ENCODE peak calls at places on chromosomes 6 and 20, in nine cellular contexts. One of them, this sample, is unnamed.

GRCh38 chr20:25246182-25246943 is 1.5 kb upstream of the PYGB start:
- DNase-seq in HTR-8/SVneo: no peak
- DNase-seq in T-helper 17 cell: no peak
- DNase-seq in cardiac fibroblast: no peak
- DNase-seq in AG08396: no peak
- DNase-seq in upper lobe of right lung: no peak
- DNase-seq in activated CD4-positive, alpha-beta T cell treated with anti-CD3 and anti-CD28 coated beads, Interleukin-2, amount 50 U/mL, for 48 hours: no peak
- DNase-seq in NCI-H1694 treated with DMSO at 0.1 percent for 48 hours: no peak
- DNase-seq in stimulated activated CD8-positive, alpha-beta memory T cell treated with anti-CD3 and anti-CD28 coated beads, Interleukin-12 subunit alpha, Interleukin-12 subunit beta, amount 100 ng/mL, for 1 hour: no peak
- DNase-seq in this sample: no peak

GRCh38 chr6:24566020-24566752 is 71.4 kb downstream of the ALDH5A1 start:
- DNase-seq in T-helper 17 cell: no peak
- DNase-seq in HTR-8/SVneo: no peak
- DNase-seq in stimulated activated CD8-positive, alpha-beta memory T cell treated with anti-CD3 and anti-CD28 coated beads, Interleukin-12 subunit alpha, Interleukin-12 subunit beta, amount 100 ng/mL, for 1 hour: no peak
- DNase-seq in upper lobe of right lung: no peak
- DNase-seq in activated CD4-positive, alpha-beta T cell treated with anti-CD3 and anti-CD28 coated beads, Interleukin-2, amount 50 U/mL, for 48 hours: no peak
- DNase-seq in cardiac fibroblast: no peak
- DNase-seq in AG08396: no peak
- DNase-seq in NCI-H1694 treated with DMSO at 0.1 percent for 48 hours: no peak
- DNase-seq in this sample: no peak

GRCh38 chr6:10561566-10562088 is 40.5 kb downstream of the GCNT2 start:
- DNase-seq in cardiac fibroblast: no peak
- DNase-seq in T-helper 17 cell: no peak
- DNase-seq in activated CD4-positive, alpha-beta T cell treated with anti-CD3 and anti-CD28 coated beads, Interleukin-2, amount 50 U/mL, for 48 hours: no peak
- DNase-seq in NCI-H1694 treated with DMSO at 0.1 percent for 48 hours: no peak
- DNase-seq in HTR-8/SVneo: no peak
- DNase-seq in AG08396: no peak
- DNase-seq in upper lobe of right lung: no peak
- DNase-seq in stimulated activated CD8-positive, alpha-beta memory T cell treated with anti-CD3 and anti-CD28 coated beads, Interleukin-12 subunit alpha, Interleukin-12 subunit beta, amount 100 ng/mL, for 1 hour: no peak
- DNase-seq in this sample: no peak

GRCh38 chr20:2797136-2797983 is 3.1 kb downstream of the CPXM1 start:
- DNase-seq in NCI-H1694 treated with DMSO at 0.1 percent for 48 hours: no peak
- DNase-seq in T-helper 17 cell: no peak
- DNase-seq in AG08396: peak
- DNase-seq in stimulated activated CD8-positive, alpha-beta memory T cell treated with anti-CD3 and anti-CD28 coated beads, Interleukin-12 subunit alpha, Interleukin-12 subunit beta, amount 100 ng/mL, for 1 hour: no peak
- DNase-seq in activated CD4-positive, alpha-beta T cell treated with anti-CD3 and anti-CD28 coated beads, Interleukin-2, amount 50 U/mL, for 48 hours: no peak
- DNase-seq in cardiac fibroblast: no peak
- DNase-seq in HTR-8/SVneo: no peak
- DNase-seq in upper lobe of right lung: no peak
- DNase-seq in this sample: no peak

GRCh38 chr6:41589223-41589622 is 43.0 kb downstream of the FOXP4 start:
- DNase-seq in NCI-H1694 treated with DMSO at 0.1 percent for 48 hours: no peak
- DNase-seq in AG08396: no peak
- DNase-seq in T-helper 17 cell: no peak
- DNase-seq in stimulated activated CD8-positive, alpha-beta memory T cell treated with anti-CD3 and anti-CD28 coated beads, Interleukin-12 subunit alpha, Interleukin-12 subunit beta, amount 100 ng/mL, for 1 hour: no peak
- DNase-seq in cardiac fibroblast: no peak
- DNase-seq in upper lobe of right lung: no peak
- DNase-seq in activated CD4-positive, alpha-beta T cell treated with anti-CD3 and anti-CD28 coated beads, Interleukin-2, amount 50 U/mL, for 48 hours: no peak
- DNase-seq in HTR-8/SVneo: no peak
- DNase-seq in this sample: no peak

GRCh38 chr6:10154251-10154650 is 260.6 kb downstream of the TFAP2A start:
- DNase-seq in HTR-8/SVneo: no peak
- DNase-seq in activated CD4-positive, alpha-beta T cell treated with anti-CD3 and anti-CD28 coated beads, Interleukin-2, amount 50 U/mL, for 48 hours: no peak
- DNase-seq in NCI-H1694 treated with DMSO at 0.1 percent for 48 hours: no peak
- DNase-seq in upper lobe of right lung: no peak
- DNase-seq in cardiac fibroblast: no peak
- DNase-seq in stimulated activated CD8-positive, alpha-beta memory T cell treated with anti-CD3 and anti-CD28 coated beads, Interleukin-12 subunit alpha, Interleukin-12 subunit beta, amount 100 ng/mL, for 1 hour: no peak
- DNase-seq in AG08396: no peak
- DNase-seq in T-helper 17 cell: no peak
- DNase-seq in this sample: no peak

GRCh38 chr6:151060742-151061100 is 179.0 kb upstream of the AKAP12 start:
- DNase-seq in cardiac fibroblast: no peak
- DNase-seq in HTR-8/SVneo: no peak
- DNase-seq in NCI-H1694 treated with DMSO at 0.1 percent for 48 hours: no peak
- DNase-seq in upper lobe of right lung: no peak
- DNase-seq in AG08396: no peak
- DNase-seq in activated CD4-positive, alpha-beta T cell treated with anti-CD3 and anti-CD28 coated beads, Interleukin-2, amount 50 U/mL, for 48 hours: no peak
- DNase-seq in stimulated activated CD8-positive, alpha-beta memory T cell treated with anti-CD3 and anti-CD28 coated beads, Interleukin-12 subunit alpha, Interleukin-12 subunit beta, amount 100 ng/mL, for 1 hour: no peak
- DNase-seq in T-helper 17 cell: no peak
- DNase-seq in this sample: no peak

GRCh38 chr20:3276400-3277015 is 37.5 kb upstream of the SLC4A11 start:
- DNase-seq in AG08396: no peak
- DNase-seq in NCI-H1694 treated with DMSO at 0.1 percent for 48 hours: peak
- DNase-seq in T-helper 17 cell: no peak
- DNase-seq in cardiac fibroblast: peak
- DNase-seq in activated CD4-positive, alpha-beta T cell treated with anti-CD3 and anti-CD28 coated beads, Interleukin-2, amount 50 U/mL, for 48 hours: no peak
- DNase-seq in upper lobe of right lung: no peak
- DNase-seq in stimulated activated CD8-positive, alpha-beta memory T cell treated with anti-CD3 and anti-CD28 coated beads, Interleukin-12 subunit alpha, Interleukin-12 subunit beta, amount 100 ng/mL, for 1 hour: no peak
- DNase-seq in HTR-8/SVneo: peak
- DNase-seq in this sample: no peak

GRCh38 chr6:12403946-12404647 is 113.9 kb downstream of the EDN1 start:
- DNase-seq in upper lobe of right lung: no peak
- DNase-seq in cardiac fibroblast: peak
- DNase-seq in NCI-H1694 treated with DMSO at 0.1 percent for 48 hours: no peak
- DNase-seq in HTR-8/SVneo: no peak
- DNase-seq in stimulated activated CD8-positive, alpha-beta memory T cell treated with anti-CD3 and anti-CD28 coated beads, Interleukin-12 subunit alpha, Interleukin-12 subunit beta, amount 100 ng/mL, for 1 hour: no peak
- DNase-seq in T-helper 17 cell: no peak
- DNase-seq in AG08396: peak
- DNase-seq in activated CD4-positive, alpha-beta T cell treated with anti-CD3 and anti-CD28 coated beads, Interleukin-2, amount 50 U/mL, for 48 hours: no peak
- DNase-seq in this sample: no peak

GRCh38 chr20:56940466-56940865 is 311.4 kb downstream of the TFAP2C start:
- DNase-seq in upper lobe of right lung: no peak
- DNase-seq in T-helper 17 cell: no peak
- DNase-seq in HTR-8/SVneo: no peak
- DNase-seq in cardiac fibroblast: no peak
- DNase-seq in stimulated activated CD8-positive, alpha-beta memory T cell treated with anti-CD3 and anti-CD28 coated beads, Interleukin-12 subunit alpha, Interleukin-12 subunit beta, amount 100 ng/mL, for 1 hour: no peak
- DNase-seq in AG08396: no peak
- DNase-seq in activated CD4-positive, alpha-beta T cell treated with anti-CD3 and anti-CD28 coated beads, Interleukin-2, amount 50 U/mL, for 48 hours: no peak
- DNase-seq in NCI-H1694 treated with DMSO at 0.1 percent for 48 hours: no peak
- DNase-seq in this sample: no peak

This sample was measured in activated naive CD8-positive, alpha-beta T cell treated with anti-CD3 and anti-CD28 coated beads, Interleukin-2, amount 50 U/mL, for 24 hours.